ENCODE peak calls at places on chromosomes 13 and 19, in six cellular contexts. One of them, this sample, is unnamed.

GRCh38 chr13:38135590-38135989 is 214.1 kb upstream of the UFM1 start:
- DNase-seq in uterus: no peak
- DNase-seq in activated CD4-positive, alpha-beta T cell treated with anti-CD3 and anti-CD28 coated beads, Interleukin-2, amount 50 U/mL, for 4 hours: no peak
- DNase-seq in iris pigment epithelial cell: no peak
- DNase-seq in hypothalamus: no peak
- DNase-seq in stimulated activated CD8-positive, alpha-beta memory T cell treated with anti-CD3 and anti-CD28 coated beads, Interleukin-2, amount 100 ng/mL, for 1 hour: no peak
- DNase-seq in this sample: no peak

GRCh38 chr19:7346488-7346971 is 2.2 kb upstream of the ARHGEF18 start:
- DNase-seq in uterus: no peak
- DNase-seq in activated CD4-positive, alpha-beta T cell treated with anti-CD3 and anti-CD28 coated beads, Interleukin-2, amount 50 U/mL, for 4 hours: no peak
- DNase-seq in iris pigment epithelial cell: no peak
- DNase-seq in hypothalamus: no peak
- DNase-seq in stimulated activated CD8-positive, alpha-beta memory T cell treated with anti-CD3 and anti-CD28 coated beads, Interleukin-2, amount 100 ng/mL, for 1 hour: no peak
- DNase-seq in this sample: no peak

GRCh38 chr13:79679334-79679733 is 198.4 kb downstream of the NDFIP2 start:
- DNase-seq in uterus: peak
- DNase-seq in activated CD4-positive, alpha-beta T cell treated with anti-CD3 and anti-CD28 coated beads, Interleukin-2, amount 50 U/mL, for 4 hours: no peak
- DNase-seq in iris pigment epithelial cell: peak
- DNase-seq in hypothalamus: no peak
- DNase-seq in stimulated activated CD8-positive, alpha-beta memory T cell treated with anti-CD3 and anti-CD28 coated beads, Interleukin-2, amount 100 ng/mL, for 1 hour: peak
- DNase-seq in this sample: peak

GRCh38 chr13:27264648-27265047 is 6.0 kb upstream of the RASL11A start:
- DNase-seq in uterus: no peak
- DNase-seq in activated CD4-positive, alpha-beta T cell treated with anti-CD3 and anti-CD28 coated beads, Interleukin-2, amount 50 U/mL, for 4 hours: no peak
- DNase-seq in iris pigment epithelial cell: no peak
- DNase-seq in hypothalamus: no peak
- DNase-seq in stimulated activated CD8-positive, alpha-beta memory T cell treated with anti-CD3 and anti-CD28 coated beads, Interleukin-2, amount 100 ng/mL, for 1 hour: no peak
- DNase-seq in this sample: no peak

GRCh38 chr19:5125797-5126497 is 157.0 kb downstream of the KDM4B start:
- DNase-seq in uterus: no peak
- DNase-seq in activated CD4-positive, alpha-beta T cell treated with anti-CD3 and anti-CD28 coated beads, Interleukin-2, amount 50 U/mL, for 4 hours: no peak
- DNase-seq in iris pigment epithelial cell: no peak
- DNase-seq in hypothalamus: no peak
- DNase-seq in stimulated activated CD8-positive, alpha-beta memory T cell treated with anti-CD3 and anti-CD28 coated beads, Interleukin-2, amount 100 ng/mL, for 1 hour: no peak
- DNase-seq in this sample: no peak

GRCh38 chr19:15702590-15702930 is 25.3 kb upstream of the OR10H2 start:
- DNase-seq in uterus: peak
- DNase-seq in activated CD4-positive, alpha-beta T cell treated with anti-CD3 and anti-CD28 coated beads, Interleukin-2, amount 50 U/mL, for 4 hours: no peak
- DNase-seq in iris pigment epithelial cell: peak
- DNase-seq in hypothalamus: no peak
- DNase-seq in stimulated activated CD8-positive, alpha-beta memory T cell treated with anti-CD3 and anti-CD28 coated beads, Interleukin-2, amount 100 ng/mL, for 1 hour: peak
- DNase-seq in this sample: peak

GRCh38 chr19:27972291-27973040 is 1240.5 kb downstream of the UQCRFS1 start:
- DNase-seq in uterus: no peak
- DNase-seq in activated CD4-positive, alpha-beta T cell treated with anti-CD3 and anti-CD28 coated beads, Interleukin-2, amount 50 U/mL, for 4 hours: no peak
- DNase-seq in iris pigment epithelial cell: peak
- DNase-seq in hypothalamus: no peak
- DNase-seq in stimulated activated CD8-positive, alpha-beta memory T cell treated with anti-CD3 and anti-CD28 coated beads, Interleukin-2, amount 100 ng/mL, for 1 hour: no peak
- DNase-seq in this sample: no peak

GRCh38 chr13:96762876-96763275 is 231.4 kb downstream of the OXGR1 start:
- DNase-seq in uterus: no peak
- DNase-seq in activated CD4-positive, alpha-beta T cell treated with anti-CD3 and anti-CD28 coated beads, Interleukin-2, amount 50 U/mL, for 4 hours: no peak
- DNase-seq in iris pigment epithelial cell: peak
- DNase-seq in hypothalamus: no peak
- DNase-seq in stimulated activated CD8-positive, alpha-beta memory T cell treated with anti-CD3 and anti-CD28 coated beads, Interleukin-2, amount 100 ng/mL, for 1 hour: no peak
- DNase-seq in this sample: no peak

GRCh38 chr13:55576389-55576788 is 1564.3 kb upstream of the PRR20A start:
- DNase-seq in uterus: no peak
- DNase-seq in activated CD4-positive, alpha-beta T cell treated with anti-CD3 and anti-CD28 coated beads, Interleukin-2, amount 50 U/mL, for 4 hours: no peak
- DNase-seq in iris pigment epithelial cell: no peak
- DNase-seq in hypothalamus: no peak
- DNase-seq in stimulated activated CD8-positive, alpha-beta memory T cell treated with anti-CD3 and anti-CD28 coated beads, Interleukin-2, amount 100 ng/mL, for 1 hour: no peak
- DNase-seq in this sample: no peak

GRCh38 chr19:18683109-18683954 is at the start of gene CRTC1:
- DNase-seq in uterus: peak
- DNase-seq in activated CD4-positive, alpha-beta T cell treated with anti-CD3 and anti-CD28 coated beads, Interleukin-2, amount 50 U/mL, for 4 hours: peak
- DNase-seq in iris pigment epithelial cell: peak
- DNase-seq in hypothalamus: peak
- DNase-seq in stimulated activated CD8-positive, alpha-beta memory T cell treated with anti-CD3 and anti-CD28 coated beads, Interleukin-2, amount 100 ng/mL, for 1 hour: peak
- DNase-seq in this sample: peak

GRCh38 chr19:4781851-4782250 is 9.7 kb upstream of the FEM1A start:
- DNase-seq in uterus: no peak
- DNase-seq in activated CD4-positive, alpha-beta T cell treated with anti-CD3 and anti-CD28 coated beads, Interleukin-2, amount 50 U/mL, for 4 hours: no peak
- DNase-seq in iris pigment epithelial cell: no peak
- DNase-seq in hypothalamus: no peak
- DNase-seq in stimulated activated CD8-positive, alpha-beta memory T cell treated with anti-CD3 and anti-CD28 coated beads, Interleukin-2, amount 100 ng/mL, for 1 hour: no peak
- DNase-seq in this sample: peak

GRCh38 chr19:11693505-11694499 is 44.9 kb downstream of the ZNF823 start:
- DNase-seq in uterus: no peak
- DNase-seq in activated CD4-positive, alpha-beta T cell treated with anti-CD3 and anti-CD28 coated beads, Interleukin-2, amount 50 U/mL, for 4 hours: no peak
- DNase-seq in iris pigment epithelial cell: peak
- DNase-seq in hypothalamus: no peak
- DNase-seq in stimulated activated CD8-positive, alpha-beta memory T cell treated with anti-CD3 and anti-CD28 coated beads, Interleukin-2, amount 100 ng/mL, for 1 hour: no peak
- DNase-seq in this sample: peak

GRCh38 chr19:44684892-44685847 is 13.8 kb upstream of the CEACAM16 start:
- DNase-seq in uterus: peak
- DNase-seq in activated CD4-positive, alpha-beta T cell treated with anti-CD3 and anti-CD28 coated beads, Interleukin-2, amount 50 U/mL, for 4 hours: no peak
- DNase-seq in iris pigment epithelial cell: peak
- DNase-seq in hypothalamus: no peak
- DNase-seq in stimulated activated CD8-positive, alpha-beta memory T cell treated with anti-CD3 and anti-CD28 coated beads, Interleukin-2, amount 100 ng/mL, for 1 hour: no peak
- DNase-seq in this sample: no peak

GRCh38 chr19:51164215-51164614 is 22.1 kb downstream of the SIGLEC7 start:
- DNase-seq in uterus: no peak
- DNase-seq in activated CD4-positive, alpha-beta T cell treated with anti-CD3 and anti-CD28 coated beads, Interleukin-2, amount 50 U/mL, for 4 hours: no peak
- DNase-seq in iris pigment epithelial cell: no peak
- DNase-seq in hypothalamus: no peak
- DNase-seq in stimulated activated CD8-positive, alpha-beta memory T cell treated with anti-CD3 and anti-CD28 coated beads, Interleukin-2, amount 100 ng/mL, for 1 hour: no peak
- DNase-seq in this sample: no peak

GRCh38 chr13:98083936-98084335 is 59.0 kb upstream of the FARP1 start:
- DNase-seq in uterus: no peak
- DNase-seq in activated CD4-positive, alpha-beta T cell treated with anti-CD3 and anti-CD28 coated beads, Interleukin-2, amount 50 U/mL, for 4 hours: no peak
- DNase-seq in iris pigment epithelial cell: peak
- DNase-seq in hypothalamus: no peak
- DNase-seq in stimulated activated CD8-positive, alpha-beta memory T cell treated with anti-CD3 and anti-CD28 coated beads, Interleukin-2, amount 100 ng/mL, for 1 hour: no peak
- DNase-seq in this sample: no peak

GRCh38 chr13:20714563-20715339 is 11.3 kb downstream of the IL17D start:
- DNase-seq in uterus: no peak
- DNase-seq in activated CD4-positive, alpha-beta T cell treated with anti-CD3 and anti-CD28 coated beads, Interleukin-2, amount 50 U/mL, for 4 hours: no peak
- DNase-seq in iris pigment epithelial cell: no peak
- DNase-seq in hypothalamus: no peak
- DNase-seq in stimulated activated CD8-positive, alpha-beta memory T cell treated with anti-CD3 and anti-CD28 coated beads, Interleukin-2, amount 100 ng/mL, for 1 hour: no peak
- DNase-seq in this sample: no peak

GRCh38 chr13:40172149-40172591 is 494.3 kb downstream of the FOXO1 start:
- DNase-seq in uterus: no peak
- DNase-seq in activated CD4-positive, alpha-beta T cell treated with anti-CD3 and anti-CD28 coated beads, Interleukin-2, amount 50 U/mL, for 4 hours: no peak
- DNase-seq in iris pigment epithelial cell: no peak
- DNase-seq in hypothalamus: no peak
- DNase-seq in stimulated activated CD8-positive, alpha-beta memory T cell treated with anti-CD3 and anti-CD28 coated beads, Interleukin-2, amount 100 ng/mL, for 1 hour: no peak
- DNase-seq in this sample: no peak

GRCh38 chr13:99470027-99470426 is 31.2 kb upstream of the TM9SF2 start:
- DNase-seq in uterus: no peak
- DNase-seq in activated CD4-positive, alpha-beta T cell treated with anti-CD3 and anti-CD28 coated beads, Interleukin-2, amount 50 U/mL, for 4 hours: no peak
- DNase-seq in iris pigment epithelial cell: no peak
- DNase-seq in hypothalamus: no peak
- DNase-seq in stimulated activated CD8-positive, alpha-beta memory T cell treated with anti-CD3 and anti-CD28 coated beads, Interleukin-2, amount 100 ng/mL, for 1 hour: no peak
- DNase-seq in this sample: no peak

GRCh38 chr19:18287836-18288772 is 6.7 kb upstream of the JUND start:
- DNase-seq in uterus: no peak
- DNase-seq in activated CD4-positive, alpha-beta T cell treated with anti-CD3 and anti-CD28 coated beads, Interleukin-2, amount 50 U/mL, for 4 hours: no peak
- DNase-seq in iris pigment epithelial cell: peak
- DNase-seq in hypothalamus: no peak
- DNase-seq in stimulated activated CD8-positive, alpha-beta memory T cell treated with anti-CD3 and anti-CD28 coated beads, Interleukin-2, amount 100 ng/mL, for 1 hour: no peak
- DNase-seq in this sample: no peak

GRCh38 chr13:29494520-29494919 is 101.0 kb downstream of the SLC7A1 start:
- DNase-seq in uterus: no peak
- DNase-seq in activated CD4-positive, alpha-beta T cell treated with anti-CD3 and anti-CD28 coated beads, Interleukin-2, amount 50 U/mL, for 4 hours: no peak
- DNase-seq in iris pigment epithelial cell: no peak
- DNase-seq in hypothalamus: no peak
- DNase-seq in stimulated activated CD8-positive, alpha-beta memory T cell treated with anti-CD3 and anti-CD28 coated beads, Interleukin-2, amount 100 ng/mL, for 1 hour: no peak
- DNase-seq in this sample: no peak

GRCh38 chr13:27170221-27170520 is 1.4 kb downstream of the USP12 start:
- DNase-seq in uterus: no peak
- DNase-seq in activated CD4-positive, alpha-beta T cell treated with anti-CD3 and anti-CD28 coated beads, Interleukin-2, amount 50 U/mL, for 4 hours: no peak
- DNase-seq in iris pigment epithelial cell: peak
- DNase-seq in hypothalamus: no peak
- DNase-seq in stimulated activated CD8-positive, alpha-beta memory T cell treated with anti-CD3 and anti-CD28 coated beads, Interleukin-2, amount 100 ng/mL, for 1 hour: no peak
- DNase-seq in this sample: peak

GRCh38 chr19:31351212-31352193 is 2.3 kb upstream of the TSHZ3 start:
- DNase-seq in uterus: peak
- DNase-seq in activated CD4-positive, alpha-beta T cell treated with anti-CD3 and anti-CD28 coated beads, Interleukin-2, amount 50 U/mL, for 4 hours: no peak
- DNase-seq in iris pigment epithelial cell: peak
- DNase-seq in hypothalamus: no peak
- DNase-seq in stimulated activated CD8-positive, alpha-beta memory T cell treated with anti-CD3 and anti-CD28 coated beads, Interleukin-2, amount 100 ng/mL, for 1 hour: no peak
- DNase-seq in this sample: no peak

GRCh38 chr13:113533441-113533840 is 42.9 kb upstream of the DCUN1D2 start:
- DNase-seq in uterus: no peak
- DNase-seq in activated CD4-positive, alpha-beta T cell treated with anti-CD3 and anti-CD28 coated beads, Interleukin-2, amount 50 U/mL, for 4 hours: no peak
- DNase-seq in iris pigment epithelial cell: no peak
- DNase-seq in hypothalamus: no peak
- DNase-seq in stimulated activated CD8-positive, alpha-beta memory T cell treated with anti-CD3 and anti-CD28 coated beads, Interleukin-2, amount 100 ng/mL, for 1 hour: no peak
- DNase-seq in this sample: no peak

GRCh38 chr13:98279473-98280175 is 102.6 kb upstream of the RNF113B start:
- DNase-seq in uterus: no peak
- DNase-seq in activated CD4-positive, alpha-beta T cell treated with anti-CD3 and anti-CD28 coated beads, Interleukin-2, amount 50 U/mL, for 4 hours: no peak
- DNase-seq in iris pigment epithelial cell: no peak
- DNase-seq in hypothalamus: no peak
- DNase-seq in stimulated activated CD8-positive, alpha-beta memory T cell treated with anti-CD3 and anti-CD28 coated beads, Interleukin-2, amount 100 ng/mL, for 1 hour: no peak
- DNase-seq in this sample: peak